ENCODE peak calls at places on chromosomes 4 and X, in ten cellular contexts. One of them, this sample, is unnamed. For H3K4me1, the result is how much of the 10 kb centered on the place peaks cover.

GRCh38 chr4:156230151-156230550 is 276.5 kb upstream of the CTSO start:
- DNase-seq in A549: no peak
- DNase-seq in tibial nerve: no peak
- DNase-seq in sigmoid colon: no peak
- DNase-seq in transverse colon: no peak
- DNase-seq in ovary: no peak
- DNase-seq in stomach: no peak
- DNase-seq in upper lobe of left lung: no peak
- DNase-seq in K562: no peak
- DNase-seq in suprapubic skin: no peak
- DNase-seq in this sample: no peak

GRCh38 chrX:130110379-130111219 is at the start of gene ELF4:
- DNase-seq in A549: peak
- DNase-seq in tibial nerve: no peak
- DNase-seq in sigmoid colon: peak
- DNase-seq in transverse colon: peak
- DNase-seq in ovary: peak
- DNase-seq in stomach: peak
- DNase-seq in upper lobe of left lung: peak
- DNase-seq in K562: peak
- DNase-seq in suprapubic skin: no peak
- DNase-seq in this sample: no peak

GRCh38 chr4:14783011-14783877 is 219.0 kb upstream of the CPEB2 start:
- DNase-seq in A549: no peak
- DNase-seq in tibial nerve: no peak
- DNase-seq in sigmoid colon: no peak
- DNase-seq in transverse colon: no peak
- DNase-seq in ovary: no peak
- DNase-seq in stomach: no peak
- DNase-seq in upper lobe of left lung: no peak
- DNase-seq in K562: no peak
- DNase-seq in suprapubic skin: no peak
- DNase-seq in this sample: no peak

GRCh38 chrX:45422216-45422925 is 221.7 kb upstream of the DIPK2B start:
- DNase-seq in A549: no peak
- DNase-seq in tibial nerve: no peak
- DNase-seq in sigmoid colon: no peak
- DNase-seq in transverse colon: no peak
- DNase-seq in ovary: no peak
- DNase-seq in stomach: no peak
- DNase-seq in upper lobe of left lung: no peak
- DNase-seq in K562: no peak
- DNase-seq in suprapubic skin: no peak
- DNase-seq in this sample: no peak

GRCh38 chr4:29263011-29263410 is 1457.2 kb upstream of the PCDH7 start:
- DNase-seq in A549: no peak
- DNase-seq in tibial nerve: no peak
- DNase-seq in sigmoid colon: no peak
- DNase-seq in transverse colon: no peak
- DNase-seq in ovary: no peak
- DNase-seq in stomach: no peak
- DNase-seq in upper lobe of left lung: no peak
- DNase-seq in K562: no peak
- DNase-seq in suprapubic skin: no peak
- DNase-seq in this sample: no peak

GRCh38 chrX:9055354-9055753 is 21.4 kb upstream of the FAM9B start:
- DNase-seq in A549: no peak
- DNase-seq in tibial nerve: no peak
- DNase-seq in sigmoid colon: no peak
- DNase-seq in transverse colon: no peak
- DNase-seq in ovary: no peak
- DNase-seq in stomach: no peak
- DNase-seq in upper lobe of left lung: no peak
- DNase-seq in K562: no peak
- DNase-seq in suprapubic skin: no peak
- DNase-seq in this sample: no peak

GRCh38 chrX:47662144-47662657 is 3.2 kb upstream of the UXT start:
- DNase-seq in A549: peak
- DNase-seq in tibial nerve: no peak
- DNase-seq in sigmoid colon: no peak
- DNase-seq in transverse colon: no peak
- DNase-seq in ovary: peak
- DNase-seq in stomach: no peak
- DNase-seq in upper lobe of left lung: no peak
- DNase-seq in K562: peak
- DNase-seq in suprapubic skin: no peak
- DNase-seq in this sample: peak

GRCh38 chr4:148397006-148397673 is 45.1 kb downstream of the NR3C2 start:
- DNase-seq in A549: no peak
- DNase-seq in tibial nerve: no peak
- DNase-seq in sigmoid colon: no peak
- DNase-seq in transverse colon: peak
- DNase-seq in ovary: no peak
- DNase-seq in stomach: no peak
- DNase-seq in upper lobe of left lung: no peak
- DNase-seq in K562: no peak
- DNase-seq in suprapubic skin: no peak
- DNase-seq in this sample: no peak

GRCh38 chrX:67570839-67571238 is 27.0 kb downstream of the AR start:
- DNase-seq in A549: no peak
- DNase-seq in tibial nerve: no peak
- DNase-seq in sigmoid colon: no peak
- DNase-seq in transverse colon: no peak
- DNase-seq in ovary: no peak
- DNase-seq in stomach: no peak
- DNase-seq in upper lobe of left lung: no peak
- DNase-seq in K562: no peak
- DNase-seq in suprapubic skin: no peak
- DNase-seq in this sample: no peak
- TF ChIP-seq POLR2A in A549: no peak
- TF ChIP-seq POLR2A in tibial nerve: no peak
- TF ChIP-seq POLR2A in sigmoid colon: no peak
- TF ChIP-seq POLR2A in transverse colon: no peak
- TF ChIP-seq POLR2A in ovary: no peak
- TF ChIP-seq POLR2A in stomach: no peak
- TF ChIP-seq POLR2A in upper lobe of left lung: no peak
- TF ChIP-seq POLR2A in K562: no peak
- TF ChIP-seq POLR2A in suprapubic skin: no peak
- TF ChIP-seq POLR2A in this sample: no peak

DNA sequence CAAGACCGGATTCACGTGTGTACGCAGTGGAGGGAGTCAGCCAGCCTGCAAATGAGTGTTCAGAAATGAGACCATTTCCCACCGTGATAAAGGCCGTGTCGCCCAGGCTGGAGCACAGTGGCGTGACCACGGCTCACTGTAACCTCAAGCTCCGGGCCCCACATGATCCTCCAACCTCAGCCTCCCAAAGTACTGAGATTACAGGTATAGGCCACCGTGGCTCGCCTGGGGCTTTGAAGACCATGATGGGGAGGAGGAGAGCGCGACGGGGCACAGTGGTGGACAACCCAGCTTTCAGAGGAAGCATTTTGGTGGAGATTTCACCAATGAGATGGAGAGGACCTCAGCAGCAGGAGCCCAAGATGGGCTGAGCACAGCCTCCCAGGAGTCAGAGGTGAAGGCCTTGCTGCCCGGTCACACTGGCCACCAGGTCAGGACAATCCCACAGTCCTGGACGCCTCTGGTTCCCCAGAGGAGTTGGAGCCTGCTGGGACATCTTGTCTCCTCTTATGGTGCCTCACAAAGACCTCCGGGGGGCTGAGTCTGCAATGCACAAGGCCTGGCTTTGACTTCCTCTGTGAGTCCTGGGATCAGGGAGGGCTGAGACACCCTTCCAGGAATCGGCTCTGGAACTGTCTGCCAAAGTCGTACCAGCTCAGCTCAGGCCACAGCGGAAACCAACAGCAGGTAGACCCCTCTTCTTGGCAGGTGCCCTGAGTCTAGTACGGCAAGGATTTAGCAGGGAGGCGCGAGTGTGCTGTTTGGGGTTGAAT is 22.4 kb upstream of the MXD4 start:
- DNase-seq in A549: no peak
- DNase-seq in tibial nerve: no peak
- DNase-seq in sigmoid colon: peak
- DNase-seq in transverse colon: no peak
- DNase-seq in ovary: peak
- DNase-seq in stomach: no peak
- DNase-seq in upper lobe of left lung: no peak
- DNase-seq in K562: no peak
- DNase-seq in suprapubic skin: peak
- DNase-seq in this sample: no peak
- TF ChIP-seq EP300 in A549: no peak
- TF ChIP-seq EP300 in tibial nerve: no peak
- TF ChIP-seq EP300 in sigmoid colon: no peak
- TF ChIP-seq EP300 in transverse colon: no peak
- TF ChIP-seq EP300 in ovary: no peak
- TF ChIP-seq EP300 in stomach: no peak
- TF ChIP-seq EP300 in upper lobe of left lung: no peak
- TF ChIP-seq EP300 in K562: no peak
- TF ChIP-seq EP300 in suprapubic skin: no peak
- TF ChIP-seq EP300 in this sample: no peak

GRCh38 chrX:1462596-1463251 is 10.0 kb upstream of the ASMTL start:
- DNase-seq in A549: peak
- DNase-seq in tibial nerve: no peak
- DNase-seq in sigmoid colon: peak
- DNase-seq in transverse colon: no peak
- DNase-seq in ovary: peak
- DNase-seq in stomach: peak
- DNase-seq in upper lobe of left lung: peak
- DNase-seq in K562: peak
- DNase-seq in suprapubic skin: peak
- DNase-seq in this sample: peak

GRCh38 chrX:1465261-1466231 is 12.8 kb upstream of the ASMTL start:
- DNase-seq in A549: no peak
- DNase-seq in tibial nerve: no peak
- DNase-seq in sigmoid colon: peak
- DNase-seq in transverse colon: no peak
- DNase-seq in ovary: no peak
- DNase-seq in stomach: peak
- DNase-seq in upper lobe of left lung: no peak
- DNase-seq in K562: no peak
- DNase-seq in suprapubic skin: no peak
- DNase-seq in this sample: peak

GRCh38 chrX:1463581-1464281 is 11.0 kb upstream of the ASMTL start:
- DNase-seq in A549: no peak
- DNase-seq in tibial nerve: no peak
- DNase-seq in sigmoid colon: peak
- DNase-seq in transverse colon: no peak
- DNase-seq in ovary: peak
- DNase-seq in stomach: no peak
- DNase-seq in upper lobe of left lung: no peak
- DNase-seq in K562: no peak
- DNase-seq in suprapubic skin: peak
- DNase-seq in this sample: peak

GRCh38 chrX:1466232-1466661 is 13.5 kb upstream of the ASMTL start:
- DNase-seq in A549: no peak
- DNase-seq in tibial nerve: no peak
- DNase-seq in sigmoid colon: peak
- DNase-seq in transverse colon: no peak
- DNase-seq in ovary: no peak
- DNase-seq in stomach: peak
- DNase-seq in upper lobe of left lung: no peak
- DNase-seq in K562: no peak
- DNase-seq in suprapubic skin: peak
- DNase-seq in this sample: peak

GRCh38 chrX:1464282-1465131 is 11.8 kb upstream of the ASMTL start:
- DNase-seq in A549: no peak
- DNase-seq in tibial nerve: no peak
- DNase-seq in sigmoid colon: peak
- DNase-seq in transverse colon: no peak
- DNase-seq in ovary: no peak
- DNase-seq in stomach: peak
- DNase-seq in upper lobe of left lung: no peak
- DNase-seq in K562: no peak
- DNase-seq in suprapubic skin: no peak
- DNase-seq in this sample: peak
- H3K4me1 ChIP-seq in A549: under half
- H3K4me1 ChIP-seq in tibial nerve: under half
- H3K4me1 ChIP-seq in sigmoid colon: under half
- H3K4me1 ChIP-seq in transverse colon: under half
- H3K4me1 ChIP-seq in ovary: under half
- H3K4me1 ChIP-seq in stomach: under half
- H3K4me1 ChIP-seq in upper lobe of left lung: under half
- H3K4me1 ChIP-seq in K562: under half
- H3K4me1 ChIP-seq in suprapubic skin: under half
- H3K4me1 ChIP-seq in this sample: under half

GRCh38 chrX:84188320-84188834 is 378 bp upstream of the RPS6KA6 start:
- DNase-seq in A549: peak
- DNase-seq in tibial nerve: peak
- DNase-seq in sigmoid colon: peak
- DNase-seq in transverse colon: peak
- DNase-seq in ovary: peak
- DNase-seq in stomach: peak
- DNase-seq in upper lobe of left lung: peak
- DNase-seq in K562: no peak
- DNase-seq in suprapubic skin: peak
- DNase-seq in this sample: no peak

GRCh38 chrX:84192006-84192405 is 4.0 kb upstream of the RPS6KA6 start:
- DNase-seq in A549: no peak
- DNase-seq in tibial nerve: no peak
- DNase-seq in sigmoid colon: no peak
- DNase-seq in transverse colon: no peak
- DNase-seq in ovary: no peak
- DNase-seq in stomach: no peak
- DNase-seq in upper lobe of left lung: no peak
- DNase-seq in K562: no peak
- DNase-seq in suprapubic skin: no peak
- DNase-seq in this sample: no peak

GRCh38 chrX:84186603-84187358 is 1.2 kb downstream of the RPS6KA6 start:
- DNase-seq in A549: peak
- DNase-seq in tibial nerve: peak
- DNase-seq in sigmoid colon: no peak
- DNase-seq in transverse colon: peak
- DNase-seq in ovary: no peak
- DNase-seq in stomach: no peak
- DNase-seq in upper lobe of left lung: no peak
- DNase-seq in K562: no peak
- DNase-seq in suprapubic skin: no peak
- DNase-seq in this sample: no peak

GRCh38 chrX:84189125-84189524 is 1.1 kb upstream of the RPS6KA6 start:
- DNase-seq in A549: no peak
- DNase-seq in tibial nerve: no peak
- DNase-seq in sigmoid colon: no peak
- DNase-seq in transverse colon: no peak
- DNase-seq in ovary: no peak
- DNase-seq in stomach: no peak
- DNase-seq in upper lobe of left lung: no peak
- DNase-seq in K562: no peak
- DNase-seq in suprapubic skin: no peak
- DNase-seq in this sample: no peak

DNA sequence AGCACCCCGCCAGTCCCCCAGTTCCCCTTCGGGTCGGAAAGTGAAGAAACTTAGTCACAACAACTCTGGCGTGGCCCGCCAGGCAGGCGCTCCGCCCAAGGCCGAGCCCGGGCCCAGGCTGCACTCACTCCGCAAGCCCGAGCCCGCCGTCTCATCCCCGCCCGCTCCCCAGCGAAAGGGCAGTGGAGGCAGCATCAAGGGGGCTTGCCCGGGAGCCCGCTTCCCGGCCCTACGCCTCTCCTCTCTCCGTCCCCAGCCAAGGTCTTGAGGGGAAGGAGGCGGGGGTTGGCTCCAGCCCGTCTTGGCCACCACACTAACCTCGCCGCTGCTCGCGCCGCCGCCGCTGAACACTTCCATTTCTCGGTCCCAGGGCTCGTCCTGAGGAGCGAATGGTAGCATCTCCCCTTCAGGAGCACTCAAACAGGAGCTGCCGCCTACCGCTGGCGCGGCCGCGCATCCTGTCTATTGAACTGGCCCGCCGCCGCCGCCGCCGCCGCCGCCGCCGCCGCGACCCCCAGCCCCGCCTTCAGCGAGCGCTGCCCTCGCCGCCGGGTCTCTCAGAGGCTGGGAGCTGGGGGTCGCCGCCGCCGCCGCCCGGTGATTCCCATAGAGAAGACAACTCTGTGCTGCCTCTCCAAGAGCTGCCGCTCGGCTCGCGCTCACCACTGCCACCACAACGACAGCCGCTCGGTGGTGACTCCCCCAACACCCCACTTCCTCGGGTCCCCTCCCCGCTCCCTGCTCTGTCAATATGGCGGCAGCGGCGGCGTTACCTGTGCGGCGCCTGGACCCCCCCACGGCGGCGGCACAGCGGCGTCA is at the start of gene RPS6KA6:
- DNase-seq in A549: peak
- DNase-seq in tibial nerve: peak
- DNase-seq in sigmoid colon: peak
- DNase-seq in transverse colon: peak
- DNase-seq in ovary: peak
- DNase-seq in stomach: no peak
- DNase-seq in upper lobe of left lung: peak
- DNase-seq in K562: no peak
- DNase-seq in suprapubic skin: peak
- DNase-seq in this sample: no peak
- TF ChIP-seq POLR2A in A549: no peak
- TF ChIP-seq POLR2A in tibial nerve: no peak
- TF ChIP-seq POLR2A in sigmoid colon: no peak
- TF ChIP-seq POLR2A in transverse colon: no peak
- TF ChIP-seq POLR2A in ovary: no peak
- TF ChIP-seq POLR2A in stomach: no peak
- TF ChIP-seq POLR2A in upper lobe of left lung: no peak
- TF ChIP-seq POLR2A in K562: no peak
- TF ChIP-seq POLR2A in suprapubic skin: no peak
- TF ChIP-seq POLR2A in this sample: no peak